ENCODE peak calls at places on chromosome 2, in seven cellular contexts. C is glutamatergic neuron; W is activated naive CD4-positive, alpha-beta T cell treated with anti-CD3 and anti-CD28 coated beads for 36 hours; I is T1000; U is iris pigment epithelial cell; N is NB4; Q is SW480. S is an unnamed sample.

GRCh38 chr2:9228088-9228751 is 21.6 kb downstream of the ASAP2 start:
- DNase-seq in I (no peak), U (peak), Q (no peak), C (no peak), W (no peak), N (no peak), S (no peak)

GRCh38 chr2:3487028-3487425 is 32.3 kb downstream of the ADI1 start:
- DNase-seq in I (no peak), U (no peak), C (no peak), Q (no peak), N (no peak), W (no peak), S (no peak)

GRCh38 chr2:124250433-124250832 is 225.3 kb downstream of the CNTNAP5 start:
- DNase-seq in Q (no peak), W (no peak), C (no peak), U (no peak), N (no peak), I (no peak), S (no peak)

GRCh38 chr2:232142049-232142448 is 180.5 kb downstream of the DIS3L2 start:
- DNase-seq in N (peak), W (peak), Q (peak), C (peak), U (peak), I (no peak), S (peak)

GRCh38 chr2:196066794-196067382 is 1.7 kb downstream of the DNAH7 start:
- DNase-seq in W (no peak), Q (peak), U (peak), N (peak), I (no peak), C (no peak), S (peak)

GRCh38 chr2:168961450-168962229 is 60.5 kb downstream of the G6PC2 start:
- DNase-seq in I (no peak), U (peak), W (peak), C (no peak), Q (peak), N (peak), S (peak)

GRCh38 chr2:200750323-200750910 is 61.3 kb upstream of the BZW1 start:
- DNase-seq in Q (no peak), U (no peak), N (no peak), I (no peak), C (no peak), W (no peak), S (no peak)

GRCh38 chr2:10001551-10001950 is 41.8 kb upstream of the KLF11 start:
- DNase-seq in Q (no peak), I (no peak), C (no peak), U (no peak), N (peak), W (no peak), S (no peak)

GRCh38 chr2:61645911-61646310 is 107.8 kb upstream of the XPO1 start:
- DNase-seq in Q (no peak), C (no peak), U (peak), I (no peak), W (no peak), N (no peak), S (no peak)

GRCh38 chr2:98170076-98170475 is 83.1 kb downstream of the VWA3B start:
- DNase-seq in N (no peak), Q (no peak), C (no peak), I (no peak), U (no peak), W (no peak), S (no peak)

GRCh38 chr2:10665833-10666232 is 23.9 kb downstream of the NOL10 start:
- DNase-seq in N (peak), C (no peak), Q (no peak), I (no peak), W (no peak), U (no peak), S (no peak)

GRCh38 chr2:241867776-241868420 is 1.6 kb upstream of the RTP5 start:
- DNase-seq in Q (no peak), U (no peak), I (no peak), C (peak), W (peak), N (no peak), S (no peak)

GRCh38 chr2:120777170-120777751 is 41.6 kb downstream of the GLI2 start:
- DNase-seq in U (no peak), N (no peak), I (no peak), Q (no peak), C (no peak), W (no peak), S (no peak)

GRCh38 chr2:46983065-46983801 is 67.6 kb upstream of the MCFD2 start:
- DNase-seq in N (peak), Q (no peak), C (no peak), W (no peak), U (peak), I (no peak), S (no peak)

GRCh38 chr2:206873426-206873825 is 65.9 kb upstream of the CPO start:
- DNase-seq in I (no peak), N (no peak), Q (no peak), U (no peak), C (no peak), W (no peak), S (no peak)

GRCh38 chr2:74507926-74508520 is 528 bp upstream of the PCGF1 start:
- DNase-seq in W (peak), N (peak), U (peak), C (peak), I (peak), Q (peak), S (no peak)

GRCh38 chr2:241844066-241844728 is 14.5 kb downstream of the PDCD1 start:
- DNase-seq in U (peak), I (no peak), C (peak), N (peak), Q (peak), W (peak), S (peak)

GRCh38 chr2:88165604-88166003 is 4.5 kb upstream of the THNSL2 start:
- DNase-seq in U (no peak), N (no peak), C (no peak), I (no peak), Q (no peak), W (no peak), S (no peak)

GRCh38 chr2:110852541-110853263 is 120.3 kb downstream of the ACOXL start:
- DNase-seq in Q (no peak), C (no peak), I (no peak), U (no peak), N (no peak), W (peak), S (no peak)

GRCh38 chr2:171836151-171836910 is 57.7 kb downstream of the SLC25A12 start:
- DNase-seq in W (no peak), I (no peak), Q (no peak), C (no peak), N (no peak), U (peak), S (no peak)

S was measured in iPS-NIHi11.